ENCODE peak calls at places on chromosomes 2 and 18, in four cellular contexts. One of them, this sample, is unnamed.

GRCh38 chr2:127108090-127108523 is 1.2 kb upstream of the BIN1 start:
- DNase-seq in IMR-90: no peak
- DNase-seq in sigmoid colon: peak; percentile 46
- DNase-seq in SK-N-SH: peak; percentile 15
- DNase-seq in this sample: no peak

GRCh38 chr2:189719531-189719930 is 43.1 kb downstream of the OSGEPL1 start:
- DNase-seq in SK-N-SH: no peak
- DNase-seq in IMR-90: no peak
- DNase-seq in sigmoid colon: no peak
- DNase-seq in this sample: no peak

GRCh38 chr2:240885980-240886565 is 9.9 kb downstream of the MAB21L4 start:
- DNase-seq in SK-N-SH: no peak
- DNase-seq in sigmoid colon: no peak
- DNase-seq in IMR-90: no peak
- DNase-seq in this sample: no peak

GRCh38 chr2:99602475-99602874 is 112.7 kb upstream of the REV1 start:
- DNase-seq in sigmoid colon: no peak
- DNase-seq in SK-N-SH: no peak
- DNase-seq in IMR-90: peak; percentile 79
- DNase-seq in this sample: no peak

GRCh38 chr2:20796374-20796791 is 26.5 kb downstream of the LDAH start:
- DNase-seq in SK-N-SH: no peak
- DNase-seq in sigmoid colon: no peak
- DNase-seq in IMR-90: peak; percentile 12
- DNase-seq in this sample: no peak

GRCh38 chr2:228853151-228853550 is 417.9 kb downstream of the PID1 start:
- DNase-seq in IMR-90: no peak
- DNase-seq in sigmoid colon: no peak
- DNase-seq in SK-N-SH: no peak
- DNase-seq in this sample: no peak

GRCh38 chr2:200379481-200380120 is 73.1 kb downstream of the SPATS2L start:
- DNase-seq in SK-N-SH: no peak
- DNase-seq in sigmoid colon: no peak
- DNase-seq in IMR-90: no peak
- DNase-seq in this sample: no peak

GRCh38 chr2:134657650-134658250 is 61.0 kb downstream of the TMEM163 start:
- DNase-seq in sigmoid colon: no peak
- DNase-seq in IMR-90: no peak
- DNase-seq in SK-N-SH: no peak
- DNase-seq in this sample: peak; percentile 43

GRCh38 chr2:218822622-218823021 is 9.0 kb downstream of the PRKAG3 start:
- DNase-seq in SK-N-SH: no peak
- DNase-seq in sigmoid colon: no peak
- DNase-seq in IMR-90: no peak
- DNase-seq in this sample: peak; percentile 83

GRCh38 chr18:35267809-35268208 is 22.2 kb downstream of the ZSCAN30 start:
- DNase-seq in SK-N-SH: peak; percentile 37
- DNase-seq in IMR-90: no peak
- DNase-seq in sigmoid colon: peak; percentile 67
- DNase-seq in this sample: no peak

GRCh38 chr2:160339291-160339690 is 139.2 kb upstream of the ITGB6 start:
- DNase-seq in sigmoid colon: no peak
- DNase-seq in SK-N-SH: no peak
- DNase-seq in IMR-90: no peak
- DNase-seq in this sample: no peak

GRCh38 chr2:181046833-181047232 is 66.4 kb downstream of the UBE2E3 start:
- DNase-seq in IMR-90: no peak
- DNase-seq in sigmoid colon: no peak
- DNase-seq in SK-N-SH: no peak
- DNase-seq in this sample: no peak

GRCh38 chr2:29155578-29155977 is 40.4 kb downstream of the CLIP4 start:
- DNase-seq in sigmoid colon: no peak
- DNase-seq in SK-N-SH: no peak
- DNase-seq in IMR-90: peak; percentile 9
- DNase-seq in this sample: no peak

GRCh38 chr2:18599509-18600254 is 10.3 kb upstream of the NT5C1B start:
- DNase-seq in sigmoid colon: no peak
- DNase-seq in IMR-90: peak; percentile 32
- DNase-seq in SK-N-SH: no peak
- DNase-seq in this sample: no peak

GRCh38 chr2:97970300-97971060 is 25.3 kb downstream of the TMEM131 start:
- DNase-seq in SK-N-SH: no peak
- DNase-seq in IMR-90: no peak
- DNase-seq in sigmoid colon: no peak
- DNase-seq in this sample: no peak

GRCh38 chr2:24287171-24287570 is 73.2 kb downstream of the ITSN2 start:
- DNase-seq in IMR-90: no peak
- DNase-seq in SK-N-SH: no peak
- DNase-seq in sigmoid colon: no peak
- DNase-seq in this sample: no peak

GRCh38 chr2:101205521-101205998 is 47.1 kb upstream of the CNOT11 start:
- DNase-seq in SK-N-SH: peak; percentile 76
- DNase-seq in sigmoid colon: peak; percentile 81
- DNase-seq in IMR-90: peak; percentile 80
- DNase-seq in this sample: peak; percentile 65

GRCh38 chr18:14914126-14914525 is 166.2 kb downstream of the ANKRD30B start:
- DNase-seq in SK-N-SH: no peak
- DNase-seq in IMR-90: no peak
- DNase-seq in sigmoid colon: no peak
- DNase-seq in this sample: no peak

GRCh38 chr18:22951823-22952222 is 18.7 kb downstream of the RBBP8 start:
- DNase-seq in sigmoid colon: no peak
- DNase-seq in IMR-90: no peak
- DNase-seq in SK-N-SH: no peak
- DNase-seq in this sample: no peak

GRCh38 chr18:23585007-23585871 is 1.1 kb downstream of the NPC1 start:
- DNase-seq in SK-N-SH: peak; percentile 25
- DNase-seq in sigmoid colon: no peak
- DNase-seq in IMR-90: no peak
- DNase-seq in this sample: no peak

GRCh38 chr18:76354348-76354747 is 140.7 kb downstream of the ZNF516 start:
- DNase-seq in sigmoid colon: peak; percentile 77
- DNase-seq in SK-N-SH: no peak
- DNase-seq in IMR-90: peak; percentile 72
- DNase-seq in this sample: no peak

GRCh38 chr2:227608469-227609338 is 5.9 kb downstream of the SCYGR3 start:
- DNase-seq in SK-N-SH: no peak
- DNase-seq in IMR-90: no peak
- DNase-seq in sigmoid colon: no peak
- DNase-seq in this sample: no peak

GRCh38 chr2:29219374-29219773 is 104.2 kb downstream of the CLIP4 start:
- DNase-seq in IMR-90: no peak
- DNase-seq in sigmoid colon: peak; percentile 48
- DNase-seq in SK-N-SH: no peak
- DNase-seq in this sample: no peak

GRCh38 chr2:226875438-226876225 is 39.8 kb downstream of the RHBDD1 start:
- DNase-seq in sigmoid colon: no peak
- DNase-seq in IMR-90: no peak
- DNase-seq in SK-N-SH: no peak
- DNase-seq in this sample: no peak

GRCh38 chr2:201907128-201907886 is 101.0 kb downstream of the CDK15 start:
- DNase-seq in SK-N-SH: no peak
- DNase-seq in sigmoid colon: no peak
- DNase-seq in IMR-90: peak; percentile 19
- DNase-seq in this sample: no peak

GRCh38 chr2:107811376-107811775 is 15.3 kb upstream of the RGPD4 start:
- DNase-seq in IMR-90: no peak
- DNase-seq in sigmoid colon: no peak
- DNase-seq in SK-N-SH: no peak
- DNase-seq in this sample: no peak

DNA sequence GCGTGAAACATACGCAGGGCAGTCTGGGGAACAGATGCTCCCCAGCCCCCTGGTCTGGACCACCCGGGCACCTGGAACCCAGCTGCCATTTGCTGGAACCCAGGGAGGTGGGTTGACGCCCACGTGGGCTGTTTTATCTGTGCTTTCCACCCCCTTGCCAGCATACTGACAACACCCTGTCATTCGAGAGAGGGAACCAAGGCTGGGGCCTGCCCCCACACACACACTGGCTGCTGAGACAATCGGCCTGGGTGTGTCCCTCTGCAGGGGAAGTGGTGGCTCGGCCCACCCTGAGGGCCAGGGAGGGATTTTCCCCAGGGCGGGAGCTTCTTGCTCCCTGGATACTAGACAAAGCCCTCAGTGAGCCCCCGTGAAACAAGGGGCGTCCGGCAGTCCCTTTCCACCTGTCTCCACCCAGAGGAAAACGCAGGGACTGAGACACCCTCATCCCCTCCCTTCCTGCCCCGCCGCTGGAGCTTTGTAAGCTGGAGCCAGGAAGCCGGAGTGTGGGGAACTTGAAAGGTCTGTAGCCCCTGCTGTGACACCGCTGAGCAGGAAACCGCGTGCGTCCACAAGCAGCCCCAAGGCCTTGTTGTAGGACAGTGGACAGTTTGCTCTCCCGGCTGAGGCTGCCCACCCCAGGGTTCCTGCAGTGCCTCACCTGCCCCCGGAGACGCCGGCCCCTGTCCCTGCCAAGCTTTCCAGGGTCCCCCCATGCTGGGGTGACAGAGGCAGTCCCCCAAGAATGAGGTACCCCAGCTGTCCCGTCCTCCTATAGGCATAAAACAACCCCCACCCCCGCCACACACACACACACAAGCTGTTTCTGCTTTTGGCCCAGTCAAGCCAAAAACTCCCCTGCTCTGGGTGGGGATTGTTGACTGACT is 14.1 kb upstream of the KLF11 start:
- DNase-seq in sigmoid colon: peak; percentile 82
- DNase-seq in IMR-90: no peak
- DNase-seq in SK-N-SH: no peak
- DNase-seq in this sample: peak; percentile 80
- H3K4me3 ChIP-seq in sigmoid colon: no peak overlapping the region
- H3K4me3 ChIP-seq in IMR-90: no peak overlapping the region
- H3K4me3 ChIP-seq in SK-N-SH: no peak overlapping the region
- H3K4me3 ChIP-seq in this sample: no peak overlapping the region

DNA sequence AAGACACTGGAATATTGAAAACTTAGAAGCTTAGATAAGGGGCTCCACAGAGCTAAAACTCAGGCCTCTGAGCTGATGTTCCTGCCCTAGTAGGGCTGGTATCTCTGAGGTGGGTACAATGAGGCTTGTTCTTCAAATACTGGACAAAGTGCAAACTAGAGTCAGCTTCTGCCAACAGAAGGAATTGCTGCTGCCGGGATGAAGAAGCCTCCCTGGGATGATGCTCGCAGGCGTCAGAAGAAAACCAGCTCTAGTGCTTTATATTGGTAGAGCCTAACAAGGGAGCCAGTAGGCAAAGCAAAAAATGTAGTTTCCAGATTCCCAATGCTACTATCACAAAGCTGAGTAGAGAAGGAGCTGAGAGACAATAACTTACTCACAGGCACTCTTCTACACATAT is 118.1 kb downstream of the FOXI3 start:
- DNase-seq in SK-N-SH: no peak
- DNase-seq in IMR-90: no peak
- DNase-seq in sigmoid colon: no peak
- DNase-seq in this sample: no peak
- H3K27me3 ChIP-seq in SK-N-SH: no peaks in the 10 kb centered on the region
- H3K27me3 ChIP-seq in IMR-90: no peaks in the 10 kb centered on the region
- H3K27me3 ChIP-seq in sigmoid colon: no peaks in the 10 kb centered on the region
- H3K27me3 ChIP-seq in this sample: peaks cover 89% of the 10 kb centered on the region

GRCh38 chr2:47785986-47786385 is 3.0 kb downstream of the MSH6 start:
- DNase-seq in sigmoid colon: no peak
- DNase-seq in IMR-90: no peak
- DNase-seq in SK-N-SH: no peak
- DNase-seq in this sample: peak; percentile 49
- H3K4me3 ChIP-seq in sigmoid colon: no peak overlapping the region
- H3K4me3 ChIP-seq in IMR-90: peak overlapping the region; percentile 6
- H3K4me3 ChIP-seq in SK-N-SH: no peak overlapping the region
- H3K4me3 ChIP-seq in this sample: no peak overlapping the region

DNA sequence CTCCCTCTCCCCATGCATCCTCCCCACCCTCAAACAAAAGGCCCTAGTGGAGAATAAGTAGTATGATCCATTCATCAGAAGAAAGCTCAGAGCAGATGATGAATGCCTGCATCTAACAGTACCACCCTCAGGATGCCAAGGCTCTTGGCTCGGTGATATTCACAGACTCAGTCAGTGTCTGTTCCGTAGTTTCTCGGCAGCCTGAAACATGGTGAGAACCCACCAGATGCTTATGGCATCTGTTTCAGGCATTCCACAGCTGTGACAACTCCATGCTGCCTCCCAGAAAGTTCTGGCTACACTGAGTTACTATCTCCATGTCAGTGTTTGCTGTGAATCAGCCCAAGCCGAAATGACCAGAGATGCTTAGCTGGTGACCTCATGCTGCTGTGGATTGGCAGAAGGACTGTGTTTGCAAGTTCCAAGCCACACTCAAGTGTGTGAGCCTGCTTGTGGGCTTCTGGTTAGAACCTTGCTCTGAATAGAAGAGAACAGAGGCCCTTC is 83.9 kb downstream of the WDSUB1 start:
- DNase-seq in SK-N-SH: no peak
- DNase-seq in sigmoid colon: peak; percentile 81
- DNase-seq in IMR-90: peak; percentile 100
- DNase-seq in this sample: no peak
- H3K27me3 ChIP-seq in SK-N-SH: no peaks in the 10 kb centered on the region
- H3K27me3 ChIP-seq in sigmoid colon: no peaks in the 10 kb centered on the region
- H3K27me3 ChIP-seq in IMR-90: no peaks in the 10 kb centered on the region
- H3K27me3 ChIP-seq in this sample: no peaks in the 10 kb centered on the region

GRCh38 chr2:214856116-214856515 is 46.6 kb upstream of the BARD1 start:
- DNase-seq in IMR-90: peak; percentile 6
- DNase-seq in SK-N-SH: no peak
- DNase-seq in sigmoid colon: no peak
- DNase-seq in this sample: no peak
- H3K4me3 ChIP-seq in IMR-90: no peak overlapping the region
- H3K4me3 ChIP-seq in SK-N-SH: no peak overlapping the region
- H3K4me3 ChIP-seq in sigmoid colon: no peak overlapping the region
- H3K4me3 ChIP-seq in this sample: no peak overlapping the region

GRCh38 chr18:80172056-80172455 is 63.0 kb downstream of the ADNP2 start:
- DNase-seq in IMR-90: no peak
- DNase-seq in SK-N-SH: no peak
- DNase-seq in sigmoid colon: no peak
- DNase-seq in this sample: no peak
- H3K27me3 ChIP-seq in IMR-90: no peaks in the 10 kb centered on the region
- H3K27me3 ChIP-seq in SK-N-SH: no peaks in the 10 kb centered on the region
- H3K27me3 ChIP-seq in sigmoid colon: no peaks in the 10 kb centered on the region
- H3K27me3 ChIP-seq in this sample: no peaks in the 10 kb centered on the region

DNA sequence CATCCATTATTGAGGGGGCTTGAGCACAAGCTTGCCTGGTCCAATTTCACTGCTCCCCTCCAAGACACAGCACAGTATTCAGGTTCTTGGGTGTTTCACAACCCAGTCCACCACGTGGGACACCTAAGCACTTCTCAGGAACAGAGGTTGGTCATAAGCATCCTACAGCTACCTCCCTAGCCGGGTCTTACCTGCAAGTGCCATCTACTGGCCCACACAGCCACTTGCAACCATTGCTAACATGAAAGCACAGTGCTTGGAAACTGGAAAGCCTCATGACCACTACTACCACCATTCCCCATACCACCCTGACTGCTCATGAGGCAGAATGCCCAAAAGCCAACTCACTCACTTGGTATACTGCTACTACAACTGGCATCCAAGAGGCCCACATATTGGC is 105.7 kb upstream of the RPRM start:
- DNase-seq in SK-N-SH: no peak
- DNase-seq in sigmoid colon: no peak
- DNase-seq in IMR-90: no peak
- DNase-seq in this sample: no peak
- H3K4me3 ChIP-seq in SK-N-SH: no peak overlapping the region
- H3K4me3 ChIP-seq in sigmoid colon: no peak overlapping the region
- H3K4me3 ChIP-seq in IMR-90: no peak overlapping the region
- H3K4me3 ChIP-seq in this sample: no peak overlapping the region